ENCODE peak calls at places on chromosomes 6 and 20, in five cellular contexts. F is K562, I is suprapubic skin, Y is stomach, R is A549. D is an unnamed sample.

GRCh38 chr6:141321486-141322347 is 811.0 kb upstream of the GJE1 start:
- DNase-seq in Y (no peak), I (no peak), R (no peak), F (no peak), D (no peak)

GRCh38 chr20:31988430-31989015 is 20.6 kb downstream of the XKR7 start:
- DNase-seq in Y (no peak), I (no peak), F (no peak), R (peak), D (no peak)

GRCh38 chr6:1524040-1524480 is 85.7 kb upstream of the FOXC1 start:
- DNase-seq in R (peak), Y (peak), F (peak), I (no peak), D (peak)

GRCh38 chr20:51517839-51518238 is 24.7 kb downstream of the NFATC2 start:
- DNase-seq in F (no peak), Y (no peak), R (no peak), I (no peak), D (no peak)

GRCh38 chr6:105359419-105360366 is 43.2 kb downstream of the PREP start:
- DNase-seq in F (peak), Y (no peak), I (no peak), R (peak), D (no peak)

GRCh38 chr6:49541936-49542335 is 8.5 kb upstream of the C6orf141 start:
- DNase-seq in I (no peak), R (peak), Y (no peak), F (no peak), D (no peak)

GRCh38 chr6:26155066-26155925 is 68.1 kb downstream of the HFE start:
- DNase-seq in F (peak), Y (no peak), R (peak), I (no peak), D (peak)

GRCh38 chr20:53210931-53211330 is 238.8 kb downstream of the TSHZ2 start:
- DNase-seq in R (no peak), F (no peak), I (no peak), Y (no peak), D (no peak)

GRCh38 chr20:36544134-36545018 is 3.1 kb downstream of the MYL9 start:
- DNase-seq in I (no peak), R (no peak), Y (no peak), F (no peak), D (peak)

DNA sequence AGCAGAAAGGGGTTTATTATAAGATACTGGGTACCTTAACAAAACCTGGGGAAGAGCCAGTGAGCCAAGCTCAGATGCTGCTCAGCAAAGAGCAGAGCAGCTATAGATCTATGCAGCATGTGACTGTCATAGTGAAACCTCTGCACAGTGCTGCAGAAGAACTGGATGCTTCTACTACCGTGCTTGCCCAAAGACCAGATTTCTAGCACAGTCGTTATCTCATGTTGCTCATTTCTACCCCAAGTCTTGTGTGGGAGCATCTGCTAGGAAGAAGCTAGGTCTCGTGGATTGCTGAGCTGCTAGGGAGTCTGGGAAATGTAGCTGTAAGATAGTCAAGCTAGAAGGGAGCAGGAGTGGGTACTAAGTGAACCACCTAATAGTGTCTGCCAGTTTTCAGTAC is 31.7 kb upstream of the GNRH2 start:
- DNase-seq in F (no peak), R (no peak), Y (no peak), I (no peak), D (no peak)
- H3K27ac ChIP-seq in F (no peak), R (no peak), Y (no peak), I (no peak), D (no peak)

GRCh38 chr6:137372532-137372931 is 121.7 kb downstream of the OLIG3 start:
- DNase-seq in R (no peak), Y (no peak), I (no peak), F (no peak), D (no peak)
- TF ChIP-seq CTCF in R (no peak), Y (no peak), I (no peak), F (no peak), D (no peak)

DNA sequence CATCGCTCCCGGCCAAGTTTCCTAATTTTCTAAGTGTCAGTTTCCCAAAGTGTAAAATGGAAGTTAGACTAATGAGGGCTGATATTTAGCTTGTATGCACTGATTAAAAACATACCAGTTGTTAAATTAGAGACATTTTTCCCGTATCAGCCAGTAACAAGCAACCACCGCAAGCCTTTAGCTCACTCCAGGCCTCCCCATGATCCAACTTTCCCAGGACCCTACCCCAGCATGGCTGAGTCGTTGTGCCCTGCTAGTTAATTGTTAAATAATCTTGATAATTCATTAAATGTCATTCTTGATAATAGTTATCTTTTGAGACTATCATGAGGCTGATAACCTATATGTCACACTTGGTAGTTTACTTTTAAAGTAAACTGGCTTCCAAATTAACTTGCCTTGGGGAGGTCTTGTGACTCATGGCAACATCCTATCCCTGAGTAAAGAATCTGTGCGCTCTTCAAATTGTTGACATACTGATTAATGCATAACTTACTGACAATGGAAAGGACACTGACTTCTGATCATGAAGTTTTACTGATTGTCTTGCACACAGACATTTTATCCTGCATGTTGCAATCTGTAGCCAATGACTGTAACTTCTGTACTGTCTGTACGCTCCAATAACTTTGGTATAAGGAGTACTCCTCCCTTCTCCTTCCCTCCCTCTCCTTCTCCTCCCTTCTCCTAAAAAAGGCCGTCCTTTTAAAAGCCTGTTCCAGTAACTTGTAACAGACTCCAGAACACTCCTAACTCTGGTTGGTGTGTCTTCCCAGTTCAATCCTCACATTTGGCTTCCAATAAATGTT is 6.3 kb upstream of the GTF3C6 start:
- DNase-seq in R (peak), I (no peak), Y (no peak), F (no peak), D (no peak)
- TF ChIP-seq EP300 in R (peak), I (no peak), Y (no peak), F (peak), D (no peak)

GRCh38 chr6:34392497-34393190 is at the start of gene NUDT3:
- DNase-seq in I (peak), F (peak), Y (peak), R (peak), D (peak)

GRCh38 chr6:34396518-34396917 is 4.0 kb upstream of the NUDT3 start:
- DNase-seq in R (no peak), I (no peak), Y (no peak), F (no peak), D (peak)

GRCh38 chr6:34391711-34392496 is 565 bp downstream of the NUDT3 start:
- DNase-seq in Y (peak), R (peak), F (peak), I (peak), D (peak)

GRCh38 chr6:34393191-34393967 is 910 bp upstream of the NUDT3 start:
- DNase-seq in Y (no peak), R (no peak), I (no peak), F (no peak), D (no peak)

GRCh38 chr6:34393968-34394305 is 1.5 kb upstream of the NUDT3 start:
- DNase-seq in F (no peak), R (no peak), Y (no peak), I (no peak), D (no peak)
- H3K27ac ChIP-seq in F (no peak), R (no peak), Y (no peak), I (no peak), D (peak)